ENCODE peak calls at places on chromosomes 5 and 9, in six cellular contexts. One of them, this sample, is unnamed.

GRCh38 chr5:115629903-115630302 is 4.1 kb upstream of the TMED7 start:
- DNase-seq in activated CD8-positive, alpha-beta memory T cell treated with anti-CD3 and anti-CD28 coated beads, Interleukin-2, amount 50 U/mL, for 48 hours: no peak
- DNase-seq in GM12878: no peak
- DNase-seq in RKO: no peak
- DNase-seq in T-helper 9 cell: no peak
- DNase-seq in smooth muscle cell of the brain vasculature: no peak
- DNase-seq in this sample: no peak

GRCh38 chr5:123545506-123545905 is 33.5 kb downstream of the CSNK1G3 start:
- DNase-seq in activated CD8-positive, alpha-beta memory T cell treated with anti-CD3 and anti-CD28 coated beads, Interleukin-2, amount 50 U/mL, for 48 hours: no peak
- DNase-seq in GM12878: no peak
- DNase-seq in RKO: peak
- DNase-seq in T-helper 9 cell: no peak
- DNase-seq in smooth muscle cell of the brain vasculature: no peak
- DNase-seq in this sample: no peak

GRCh38 chr5:82991678-82992323 is 85.4 kb downstream of the TMEM167A start:
- DNase-seq in activated CD8-positive, alpha-beta memory T cell treated with anti-CD3 and anti-CD28 coated beads, Interleukin-2, amount 50 U/mL, for 48 hours: no peak
- DNase-seq in GM12878: no peak
- DNase-seq in RKO: peak
- DNase-seq in T-helper 9 cell: no peak
- DNase-seq in smooth muscle cell of the brain vasculature: no peak
- DNase-seq in this sample: no peak

GRCh38 chr9:31140316-31140715 is 1244.1 kb upstream of the ACO1 start:
- DNase-seq in activated CD8-positive, alpha-beta memory T cell treated with anti-CD3 and anti-CD28 coated beads, Interleukin-2, amount 50 U/mL, for 48 hours: no peak
- DNase-seq in GM12878: no peak
- DNase-seq in RKO: peak
- DNase-seq in T-helper 9 cell: no peak
- DNase-seq in smooth muscle cell of the brain vasculature: no peak
- DNase-seq in this sample: no peak

GRCh38 chr5:172006378-172007152 is at the start of gene FBXW11:
- DNase-seq in activated CD8-positive, alpha-beta memory T cell treated with anti-CD3 and anti-CD28 coated beads, Interleukin-2, amount 50 U/mL, for 48 hours: peak
- DNase-seq in GM12878: peak
- DNase-seq in RKO: peak
- DNase-seq in T-helper 9 cell: peak
- DNase-seq in smooth muscle cell of the brain vasculature: peak
- DNase-seq in this sample: peak

GRCh38 chr5:98443916-98444315 is 329.5 kb upstream of the RGMB start:
- DNase-seq in activated CD8-positive, alpha-beta memory T cell treated with anti-CD3 and anti-CD28 coated beads, Interleukin-2, amount 50 U/mL, for 48 hours: no peak
- DNase-seq in GM12878: no peak
- DNase-seq in RKO: no peak
- DNase-seq in T-helper 9 cell: no peak
- DNase-seq in smooth muscle cell of the brain vasculature: no peak
- DNase-seq in this sample: no peak

GRCh38 chr5:115770466-115770865 is 46.0 kb downstream of the CDO1 start:
- DNase-seq in activated CD8-positive, alpha-beta memory T cell treated with anti-CD3 and anti-CD28 coated beads, Interleukin-2, amount 50 U/mL, for 48 hours: no peak
- DNase-seq in GM12878: no peak
- DNase-seq in RKO: no peak
- DNase-seq in T-helper 9 cell: no peak
- DNase-seq in smooth muscle cell of the brain vasculature: no peak
- DNase-seq in this sample: no peak

GRCh38 chr5:132485641-132486317 is 4.8 kb downstream of the IRF1 start:
- DNase-seq in activated CD8-positive, alpha-beta memory T cell treated with anti-CD3 and anti-CD28 coated beads, Interleukin-2, amount 50 U/mL, for 48 hours: peak
- DNase-seq in GM12878: no peak
- DNase-seq in RKO: no peak
- DNase-seq in T-helper 9 cell: no peak
- DNase-seq in smooth muscle cell of the brain vasculature: no peak
- DNase-seq in this sample: peak

GRCh38 chr5:141510160-141510559 is 21.3 kb downstream of the PCDHGC5 start:
- DNase-seq in activated CD8-positive, alpha-beta memory T cell treated with anti-CD3 and anti-CD28 coated beads, Interleukin-2, amount 50 U/mL, for 48 hours: no peak
- DNase-seq in GM12878: no peak
- DNase-seq in RKO: no peak
- DNase-seq in T-helper 9 cell: no peak
- DNase-seq in smooth muscle cell of the brain vasculature: no peak
- DNase-seq in this sample: no peak

GRCh38 chr5:56412601-56413379 is 179.7 kb upstream of the ANKRD55 start:
- DNase-seq in activated CD8-positive, alpha-beta memory T cell treated with anti-CD3 and anti-CD28 coated beads, Interleukin-2, amount 50 U/mL, for 48 hours: no peak
- DNase-seq in GM12878: peak
- DNase-seq in RKO: no peak
- DNase-seq in T-helper 9 cell: no peak
- DNase-seq in smooth muscle cell of the brain vasculature: no peak
- DNase-seq in this sample: no peak

This sample was measured in chondrocyte.